ENCODE peak calls at places on chromosomes 16 and 17, in four cellular contexts. M is NCI-H510A treated with DMSO at 0.1 percent for 48 hours, P is neural crest cell, Z is omental fat pad. O is an unnamed sample.

GRCh38 chr16:9082422-9082821 is 9.0 kb upstream of the HAPSTR1 start:
- DNase-seq in Z (no peak), M (no peak), P (no peak), O (no peak)

GRCh38 chr17:41639492-41640473 is 15.4 kb upstream of the KRT17 start:
- DNase-seq in P (no peak), Z (no peak), M (no peak), O (no peak)

GRCh38 chr16:81876273-81876900 is 97.3 kb downstream of the PLCG2 start:
- DNase-seq in Z (no peak), P (no peak), M (no peak), O (no peak)

GRCh38 chr17:66235377-66235994 is 6.3 kb upstream of the APOH start:
- DNase-seq in M (no peak), P (no peak), Z (no peak), O (no peak)

GRCh38 chr17:41912925-41913324 is 5.8 kb downstream of the ACLY start:
- DNase-seq in M (no peak), Z (no peak), P (no peak), O (no peak)

GRCh38 chr17:8753976-8754440 is 4.3 kb downstream of the SPDYE4 start:
- DNase-seq in Z (no peak), M (no peak), P (no peak), O (no peak)

GRCh38 chr17:33369149-33369548 is 76.1 kb upstream of the ASIC2 start:
- DNase-seq in P (no peak), Z (no peak), M (no peak), O (no peak)

GRCh38 chr17:69608808-69609494 is 194.5 kb downstream of the MAP2K6 start:
- DNase-seq in P (no peak), Z (no peak), M (no peak), O (no peak)

GRCh38 chr17:12940699-12941098 is 77.1 kb downstream of the ELAC2 start:
- DNase-seq in Z (no peak), M (no peak), P (no peak), O (no peak)

GRCh38 chr17:7838291-7839075 is 4.5 kb downstream of the KDM6B start:
- DNase-seq in M (peak), Z (no peak), P (peak), O (peak)

GRCh38 chr16:47643610-47644009 is 182.5 kb downstream of the PHKB start:
- DNase-seq in P (no peak), M (no peak), Z (no peak), O (no peak)

GRCh38 chr17:78356163-78356713 is 3.6 kb downstream of the SOCS3 start:
- DNase-seq in M (no peak), P (no peak), Z (peak), O (no peak)

GRCh38 chr17:40541873-40542561 is 23.3 kb downstream of the CCR7 start:
- DNase-seq in M (no peak), P (no peak), Z (no peak), O (no peak)

GRCh38 chr17:60720763-60721531 is 43.3 kb downstream of the BCAS3 start:
- DNase-seq in Z (no peak), M (peak), P (peak), O (no peak)

GRCh38 chr17:66431910-66432309 is 129.5 kb downstream of the PRKCA start:
- DNase-seq in Z (no peak), M (no peak), P (no peak), O (no peak)

GRCh38 chr17:37207103-37207502 is 168.7 kb upstream of the C17orf78 start:
- DNase-seq in P (no peak), Z (no peak), M (no peak), O (no peak)

GRCh38 chr16:28931801-28932225 is at the start of gene CD19:
- DNase-seq in Z (no peak), M (no peak), P (no peak), O (no peak)

GRCh38 chr17:44925731-44926697 is 10.7 kb upstream of the GFAP start:
- DNase-seq in Z (no peak), M (no peak), P (no peak), O (no peak)